ENCODE peak calls at places on chromosomes 2 and 18, in ten cellular contexts. S is RPMI8226; X is DND-41; V is mesendoderm; A is AG08395; R is heart right ventricle; N is activated CD8-positive, alpha-beta memory T cell treated with anti-CD3 and anti-CD28 coated beads, Interleukin-2, amount 10 ng/mL, durations not matched to agents 7 days and 5 days; B is activated CD4-positive, alpha-beta T cell treated with anti-CD3 and anti-CD28 coated beads, Interleukin-2, amount 50 U/mL, for 48 hours; Y is transverse colon; T is C1 segment of cervical spinal cord. K is an unnamed sample.

GRCh38 chr2:72669121-72669520 is 156.7 kb downstream of the EXOC6B start:
- DNase-seq in X (no peak), B (no peak), S (no peak), V (no peak), T (no peak), R (no peak), N (no peak), Y (no peak), A (peak), K (no peak)

GRCh38 chr2:29238497-29238896 is 123.3 kb downstream of the CLIP4 start:
- DNase-seq in N (no peak), Y (no peak), A (peak), X (peak), S (peak), B (peak), R (no peak), T (no peak), V (peak), K (peak)

GRCh38 chr2:239018291-239019192 is 170.7 kb downstream of the TWIST2 start:
- DNase-seq in B (no peak), T (no peak), X (no peak), A (no peak), Y (no peak), R (no peak), N (no peak), S (no peak), V (no peak), K (no peak)

GRCh38 chr2:37378411-37378810 is 34.0 kb downstream of the QPCT start:
- DNase-seq in R (no peak), T (no peak), Y (no peak), S (no peak), X (no peak), A (peak), V (peak), B (no peak), N (no peak), K (peak)

GRCh38 chr2:142323206-142323605 is 192.4 kb upstream of the LRP1B start:
- DNase-seq in V (peak), R (no peak), S (no peak), Y (no peak), N (no peak), X (no peak), T (no peak), A (no peak), B (no peak), K (no peak)

GRCh38 chr18:45186832-45187231 is 428.4 kb upstream of the SLC14A2 start:
- DNase-seq in A (no peak), T (no peak), N (no peak), X (no peak), R (no peak), Y (no peak), B (no peak), V (no peak), S (no peak), K (no peak)

GRCh38 chr2:156339866-156340265 is 7.3 kb upstream of the NR4A2 start:
- DNase-seq in X (no peak), T (no peak), V (no peak), A (no peak), S (no peak), Y (no peak), B (no peak), R (no peak), N (no peak), K (no peak)

GRCh38 chr2:69154031-69154430 is 141.1 kb downstream of the ANTXR1 start:
- DNase-seq in Y (no peak), S (no peak), N (no peak), V (no peak), T (no peak), A (no peak), B (no peak), R (no peak), X (no peak), K (no peak)

GRCh38 chr2:27756544-27757498 is 14.7 kb upstream of the MRPL33 start:
- DNase-seq in V (peak), A (no peak), Y (no peak), B (no peak), N (no peak), X (no peak), T (no peak), S (no peak), R (peak), K (no peak)

GRCh38 chr2:30756971-30757370 is 50.3 kb downstream of the CAPN13 start:
- DNase-seq in Y (no peak), X (no peak), V (peak), B (no peak), T (no peak), S (no peak), N (no peak), A (no peak), R (no peak), K (no peak)

GRCh38 chr18:45554070-45554767 is 61.1 kb upstream of the SLC14A2 start:
- DNase-seq in X (no peak), N (no peak), V (no peak), R (peak), A (no peak), T (no peak), S (no peak), B (no peak), Y (no peak), K (no peak)

GRCh38 chr2:190859347-190860297 is 21.0 kb upstream of the GLS start:
- DNase-seq in Y (no peak), N (no peak), V (peak), R (no peak), T (no peak), X (no peak), S (no peak), B (no peak), A (peak), K (peak)

GRCh38 chr2:100321181-100321880 is 970 bp downstream of the LONRF2 start:
- DNase-seq in X (no peak), R (peak), B (peak), Y (no peak), S (no peak), T (peak), V (peak), A (peak), N (no peak), K (peak)

GRCh38 chr2:34954758-34955157 is 1355.7 kb upstream of the FAM98A start:
- DNase-seq in N (no peak), A (no peak), B (no peak), X (no peak), Y (no peak), S (no peak), V (no peak), T (no peak), R (no peak), K (no peak)

GRCh38 chr18:77025831-77026363 is 106.7 kb downstream of the MBP start:
- DNase-seq in B (no peak), A (no peak), S (no peak), N (no peak), Y (no peak), V (no peak), R (no peak), T (no peak), X (no peak), K (no peak)

GRCh38 chr2:238286987-238287386 is 1.4 kb downstream of the PER2 start:
- DNase-seq in S (no peak), N (no peak), T (no peak), A (no peak), X (no peak), B (peak), V (no peak), R (no peak), Y (no peak), K (no peak)

GRCh38 chr2:43609304-43609883 is 13.6 kb upstream of the THADA start:
- DNase-seq in R (no peak), T (no peak), V (peak), X (peak), N (peak), B (peak), S (peak), A (peak), Y (peak), K (peak)

GRCh38 chr18:9233771-9234440 is 97.3 kb downstream of the ANKRD12 start:
- DNase-seq in S (no peak), R (no peak), N (no peak), Y (no peak), T (no peak), V (peak), B (no peak), A (no peak), X (no peak), K (no peak)

GRCh38 chr2:172339431-172340010 is 87.9 kb upstream of the ITGA6 start:
- DNase-seq in X (peak), A (no peak), B (no peak), R (no peak), T (no peak), V (no peak), N (no peak), Y (no peak), S (no peak), K (peak)

GRCh38 chr2:23658466-23658942 is 268.4 kb downstream of the ATAD2B start:
- DNase-seq in X (no peak), S (peak), R (no peak), V (no peak), A (no peak), T (no peak), N (peak), Y (no peak), B (peak), K (no peak)

GRCh38 chr2:77087987-77088414 is 434.2 kb downstream of the LRRTM4 start:
- DNase-seq in Y (no peak), N (no peak), X (no peak), R (no peak), A (no peak), V (peak), S (no peak), B (no peak), T (no peak), K (no peak)

GRCh38 chr2:70498054-70498453 is 55.6 kb downstream of the TGFA start:
- DNase-seq in V (peak), S (peak), Y (no peak), R (no peak), A (no peak), B (no peak), T (no peak), N (no peak), X (no peak), K (no peak)

GRCh38 chr2:80303825-80304521 is 579 bp downstream of the LRRTM1 start:
- DNase-seq in X (no peak), Y (no peak), N (no peak), S (no peak), A (no peak), B (no peak), V (peak), T (no peak), R (no peak), K (peak)

GRCh38 chr18:3703732-3704176 is 253.8 kb downstream of the TGIF1 start:
- DNase-seq in T (peak), R (peak), V (peak), X (peak), N (no peak), B (peak), Y (peak), S (peak), A (peak), K (peak)

GRCh38 chr2:88307817-88308216 is 137.7 kb downstream of the THNSL2 start:
- DNase-seq in N (no peak), Y (no peak), A (peak), R (no peak), T (no peak), V (peak), B (peak), S (peak), X (peak), K (peak)

GRCh38 chr18:68826111-68826510 is 28.2 kb downstream of the CCDC102B start:
- DNase-seq in N (no peak), S (no peak), B (no peak), A (peak), X (no peak), Y (no peak), R (no peak), T (no peak), V (peak), K (peak)

GRCh38 chr2:46177461-46178089 is 119.6 kb upstream of the EPAS1 start:
- DNase-seq in Y (no peak), X (no peak), S (no peak), V (no peak), T (no peak), R (no peak), A (no peak), N (no peak), B (no peak), K (no peak)

GRCh38 chr2:239589270-239589825 is 188.5 kb upstream of the HDAC4 start:
- DNase-seq in R (no peak), Y (no peak), B (no peak), N (no peak), S (no peak), X (peak), A (no peak), T (no peak), V (no peak), K (no peak)

GRCh38 chr18:79527656-79528055 is 131.9 kb downstream of the NFATC1 start:
- DNase-seq in N (no peak), X (no peak), S (no peak), R (no peak), Y (no peak), A (no peak), V (no peak), B (no peak), T (no peak), K (no peak)